ENCODE peak calls at places on chromosome 16, in five cellular contexts. C, F, I, J and R are unnamed samples.

GRCh38 chr16:85316321-85316919 is 204.1 kb upstream of the CIBAR2 start:
- DNase-seq in J (no peak), C (peak), F (peak), I (no peak), R (peak)

GRCh38 chr16:50169555-50170096 is 16.5 kb downstream of the TENT4B start:
- DNase-seq in F (no peak), C (no peak), J (no peak), I (no peak), R (no peak)

GRCh38 chr16:54493076-54493475 is 206.5 kb upstream of the IRX3 start:
- DNase-seq in J (no peak), C (no peak), I (no peak), F (no peak), R (no peak)

GRCh38 chr16:50121278-50121677 is 31.8 kb upstream of the TENT4B start:
- DNase-seq in J (no peak), I (no peak), C (no peak), F (peak), R (no peak)

GRCh38 chr16:89048871-89049422 is 44.7 kb upstream of the ACSF3 start:
- DNase-seq in C (no peak), F (no peak), J (no peak), I (no peak), R (no peak)

GRCh38 chr16:7161886-7162285 is 170.8 kb upstream of the RBFOX1 start:
- DNase-seq in C (no peak), J (no peak), I (no peak), F (no peak), R (no peak)

GRCh38 chr16:85254051-85254450 is 141.8 kb upstream of the CIBAR2 start:
- DNase-seq in J (no peak), F (no peak), C (no peak), I (no peak), R (no peak)

GRCh38 chr16:49556252-49557069 is 182.9 kb downstream of the C16orf78 start:
- DNase-seq in C (no peak), I (no peak), J (no peak), F (no peak), R (no peak)

GRCh38 chr16:30615358-30616076 is 5.3 kb upstream of the ZNF689 start:
- DNase-seq in I (peak), J (peak), C (peak), F (peak), R (no peak)

GRCh38 chr16:72876221-72876620 is 171.7 kb downstream of the ZFHX3 start:
- DNase-seq in I (no peak), J (no peak), C (no peak), F (peak), R (no peak)

GRCh38 chr16:3744018-3744417 is 26.7 kb upstream of the TRAP1 start:
- DNase-seq in C (no peak), J (no peak), I (no peak), F (no peak), R (no peak)

GRCh38 chr16:59048876-59049275 is 314.8 kb upstream of the GOT2 start:
- DNase-seq in I (no peak), F (no peak), J (no peak), C (no peak), R (no peak)

GRCh38 chr16:68936729-68937631 is 93.6 kb downstream of the TANGO6 start:
- DNase-seq in J (no peak), I (no peak), F (no peak), C (no peak), R (peak)

GRCh38 chr16:13269359-13269758 is 368.0 kb downstream of the SHISA9 start:
- DNase-seq in C (no peak), F (no peak), J (no peak), I (no peak), R (no peak)